ENCODE peak calls at places on chromosome 18, in six cellular contexts. B is NCI-H510A treated with DMSO at 0.1 percent for 48 hours, H is AG04449, I is neural progenitor cell, N is T-helper 2 cell, M is C1 segment of cervical spinal cord. Y is an unnamed sample.

GRCh38 chr18:40902436-40902835 is 1052.6 kb upstream of the PIK3C3 start:
- DNase-seq in B (no peak), H (no peak), I (no peak), N (no peak), M (no peak), Y (no peak)

GRCh38 chr18:23721711-23722479 is 32.6 kb downstream of the LAMA3 start:
- DNase-seq in B (peak), H (no peak), I (peak), N (no peak), M (no peak), Y (no peak)

GRCh38 chr18:73945130-73945792 is 202.4 kb downstream of the FBXO15 start:
- DNase-seq in B (no peak), H (no peak), I (no peak), N (no peak), M (no peak), Y (no peak)

GRCh38 chr18:961644-962355 is 57.1 kb downstream of the ADCYAP1 start:
- DNase-seq in B (peak), H (no peak), I (peak), N (peak), M (no peak), Y (peak)

GRCh38 chr18:23819005-23819404 is 129.8 kb downstream of the LAMA3 start:
- DNase-seq in B (no peak), H (no peak), I (no peak), N (no peak), M (no peak), Y (no peak)

GRCh38 chr18:13809521-13810252 is 14.3 kb upstream of the MC5R start:
- DNase-seq in B (no peak), H (no peak), I (no peak), N (no peak), M (no peak), Y (no peak)

GRCh38 chr18:27995770-27996502 is 181.0 kb downstream of the CDH2 start:
- DNase-seq in B (no peak), H (no peak), I (no peak), N (no peak), M (no peak), Y (no peak)

GRCh38 chr18:50727721-50728470 is 91.9 kb downstream of the MRO start:
- DNase-seq in B (no peak), H (no peak), I (no peak), N (no peak), M (peak), Y (no peak)

GRCh38 chr18:60279394-60279793 is 93.2 kb downstream of the MC4R start:
- DNase-seq in B (no peak), H (no peak), I (no peak), N (no peak), M (no peak), Y (no peak)

GRCh38 chr18:74284501-74285004 is 7.2 kb downstream of the CYB5A start:
- DNase-seq in B (peak), H (no peak), I (peak), N (no peak), M (no peak), Y (no peak)

GRCh38 chr18:22470511-22471181 is 52.9 kb upstream of the CTAGE1 start:
- DNase-seq in B (no peak), H (no peak), I (no peak), N (no peak), M (no peak), Y (no peak)

GRCh38 chr18:22124970-22125369 is 44.4 kb upstream of the GATA6 start:
- DNase-seq in B (no peak), H (no peak), I (no peak), N (no peak), M (no peak), Y (no peak)

GRCh38 chr18:57561728-57562423 is 24.6 kb downstream of the FECH start:
- DNase-seq in B (peak), H (no peak), I (peak), N (no peak), M (no peak), Y (peak)

GRCh38 chr18:3207565-3207964 is 12.2 kb downstream of the MYOM1 start:
- DNase-seq in B (no peak), H (no peak), I (no peak), N (no peak), M (no peak), Y (no peak)